ENCODE peak calls at places on chromosomes 4 and X, in six cellular contexts. K, N, P, X, M and O are unnamed samples.

GRCh38 chrX:126770179-126770578 is 49.4 kb upstream of the PRR32 start:
- DNase-seq in K (no peak), N (no peak), P (no peak), X (no peak), M (peak; percentile 7), O (no peak)

GRCh38 chrX:134636859-134637258 is 21.4 kb downstream of the PLAC1 start:
- DNase-seq in K (peak; percentile 44), N (no peak), P (no peak), X (no peak), M (no peak), O (no peak)

GRCh38 chrX:151543706-151544105 is 19.8 kb upstream of the PASD1 start:
- DNase-seq in K (no peak), N (no peak), P (no peak), X (no peak), M (no peak), O (no peak)

GRCh38 chrX:48626401-48627298 is 29.4 kb downstream of the WDR13 start:
- DNase-seq in K (peak; percentile 7), N (no peak), P (no peak), X (no peak), M (no peak), O (no peak)

GRCh38 chrX:72475952-72476668 is 96.5 kb downstream of the HDAC8 start:
- DNase-seq in K (no peak), N (no peak), P (no peak), X (no peak), M (no peak), O (no peak)

GRCh38 chr4:74874785-74875367 is 58.0 kb upstream of the PARM1 start:
- DNase-seq in K (peak; percentile 84), N (peak; percentile 27), P (no peak), X (no peak), M (peak; percentile 29), O (peak; percentile 1)

GRCh38 chr4:62914758-62915157 is 1494.5 kb downstream of the TECRL start:
- DNase-seq in K (no peak), N (no peak), P (no peak), X (no peak), M (no peak), O (no peak)

GRCh38 chr4:8090312-8090711 is 68.3 kb downstream of the ABLIM2 start:
- DNase-seq in K (peak; percentile 35), N (no peak), P (peak; percentile 26), X (no peak), M (no peak), O (no peak)

GRCh38 chr4:74311696-74312313 is 3.5 kb downstream of the EPGN start:
- DNase-seq in K (peak; percentile 62), N (no peak), P (no peak), X (no peak), M (peak; percentile 24), O (no peak)

GRCh38 chr4:36064147-36064546 is 180.2 kb downstream of the ARAP2 start:
- DNase-seq in K (no peak), N (no peak), P (no peak), X (no peak), M (no peak), O (no peak)

GRCh38 chrX:86348669-86349068 is 200.4 kb downstream of the DACH2 start:
- DNase-seq in K (no peak), N (no peak), P (no peak), X (no peak), M (no peak), O (no peak)

GRCh38 chrX:18668059-18668458 is 3.8 kb downstream of the RS1 start:
- DNase-seq in K (no peak), N (no peak), P (no peak), X (no peak), M (no peak), O (no peak)

GRCh38 chr4:126794363-126794762 is 838.4 kb upstream of the INTU start:
- DNase-seq in K (peak; percentile 68), N (no peak), P (no peak), X (no peak), M (no peak), O (no peak)

GRCh38 chr4:116016201-116016600 is 902.8 kb upstream of the NDST4 start:
- DNase-seq in K (peak; percentile 44), N (peak; percentile 81), P (peak; percentile 48), X (no peak), M (no peak), O (no peak)

GRCh38 chrX:129997081-129997480 is 14.6 kb downstream of the BCORL1 start:
- DNase-seq in K (no peak), N (no peak), P (no peak), X (no peak), M (no peak), O (no peak)

GRCh38 chrX:5708209-5708608 is 520.5 kb downstream of the NLGN4X start:
- DNase-seq in K (no peak), N (no peak), P (no peak), X (no peak), M (no peak), O (no peak)

GRCh38 chrX:64894454-64895038 is 81.7 kb downstream of the ZC4H2 start:
- DNase-seq in K (peak; percentile 5), N (peak; percentile 48), P (no peak), X (no peak), M (peak; percentile 35), O (peak; percentile 1)

GRCh38 chr4:7658297-7659204 is 223.8 kb upstream of the PSAPL1 start:
- DNase-seq in K (peak; percentile 79), N (no peak), P (no peak), X (no peak), M (no peak), O (no peak)

GRCh38 chrX:155070975-155071693 is at the start of the genes BRCC3, CMC4 and MTCP1:
- DNase-seq in K (peak; percentile 79), N (peak; percentile 85), P (peak; percentile 91), X (peak; percentile 42), M (peak; percentile 86), O (peak; percentile 76)

GRCh38 chr4:78880874-78881492 is 58.3 kb downstream of the PAQR3 start:
- DNase-seq in K (no peak), N (no peak), P (no peak), X (no peak), M (no peak), O (no peak)

GRCh38 chr4:153222790-153223417 is 18.7 kb downstream of the TRIM2 start:
- DNase-seq in K (peak; percentile 41), N (peak; percentile 62), P (peak; percentile 77), X (peak; percentile 21), M (peak; percentile 73), O (no peak)

GRCh38 chr4:72442715-72443114 is 126.3 kb downstream of the ADAMTS3 start:
- DNase-seq in K (no peak), N (no peak), P (no peak), X (no peak), M (no peak), O (no peak)

GRCh38 chr4:100716416-100716815 is 198.6 kb upstream of the EMCN start:
- DNase-seq in K (no peak), N (no peak), P (no peak), X (no peak), M (no peak), O (no peak)

GRCh38 chr4:6423575-6423974 is 48.8 kb downstream of the PPP2R2C start:
- DNase-seq in K (no peak), N (no peak), P (no peak), X (no peak), M (no peak), O (no peak)

GRCh38 chr4:114509340-114509739 is 89.3 kb upstream of the UGT8 start:
- DNase-seq in K (no peak), N (no peak), P (no peak), X (no peak), M (no peak), O (no peak)

GRCh38 chr4:177405508-177405907 is 36.7 kb downstream of the AGA start:
- DNase-seq in K (no peak), N (no peak), P (no peak), X (no peak), M (no peak), O (no peak)

GRCh38 chr4:42359686-42360085 is 37.6 kb upstream of the SHISA3 start:
- DNase-seq in K (peak; percentile 45), N (no peak), P (no peak), X (no peak), M (no peak), O (no peak)

GRCh38 chr4:124079174-124079780 is 633.3 kb downstream of the ANKRD50 start:
- DNase-seq in K (peak; percentile 66), N (no peak), P (no peak), X (no peak), M (no peak), O (no peak)

GRCh38 chr4:59175588-59175987 is 2024.5 kb upstream of the ADGRL3 start:
- DNase-seq in K (no peak), N (no peak), P (no peak), X (no peak), M (no peak), O (no peak)

GRCh38 chr4:185728886-185729285 is 83.1 kb downstream of the SORBS2 start:
- DNase-seq in K (no peak), N (no peak), P (no peak), X (no peak), M (no peak), O (no peak)

GRCh38 chr4:8916914-8917305 is 45.3 kb upstream of the HMX1 start:
- DNase-seq in K (no peak), N (no peak), P (no peak), X (no peak), M (no peak), O (no peak)

DNA sequence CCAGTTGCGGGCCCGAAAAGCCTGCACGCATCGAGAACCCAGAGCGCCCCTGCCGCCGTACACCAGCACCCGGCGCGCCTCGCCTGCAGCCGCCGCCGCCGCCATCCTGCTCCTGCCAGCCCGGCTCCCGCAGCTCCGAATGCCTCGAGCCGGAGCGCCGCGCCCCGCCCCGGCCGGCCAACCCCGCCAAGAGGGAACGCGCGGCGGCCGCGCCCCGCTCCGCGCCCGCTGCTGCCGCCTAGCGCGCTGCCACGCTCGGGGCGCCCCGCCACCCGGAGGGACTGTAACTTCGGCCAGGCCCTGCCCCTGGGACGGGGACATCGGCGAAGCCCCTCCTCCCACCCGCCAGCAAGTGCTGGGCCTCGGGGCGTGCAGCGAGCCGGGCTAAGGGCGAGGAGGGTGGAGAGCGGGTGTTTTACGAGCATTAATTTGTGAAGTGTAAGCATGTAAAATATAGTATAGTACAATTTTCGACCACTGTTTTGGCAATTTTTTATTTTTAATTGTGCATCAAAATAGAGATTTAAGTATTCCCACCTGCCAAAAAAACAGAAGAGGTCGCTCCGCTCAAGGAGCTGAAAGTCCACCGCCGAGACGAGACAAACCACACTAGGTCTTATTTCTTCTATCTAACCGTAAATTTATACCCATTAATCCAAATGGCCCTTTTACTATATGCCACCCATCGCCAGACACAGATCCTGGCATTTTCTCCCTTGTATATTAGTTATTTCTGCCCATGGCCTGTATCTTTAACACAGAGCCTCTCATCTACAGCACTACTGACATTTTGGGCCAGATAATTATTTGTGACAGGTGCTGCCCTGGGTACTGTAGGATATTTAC is at the start of gene QDPR:
- DNase-seq in K (peak; percentile 50), N (peak; percentile 86), P (peak; percentile 93), X (peak; percentile 40), M (peak; percentile 90), O (peak; percentile 61)
- TF ChIP-seq POLR2A in K (no peak), N (no peak), P (no peak), X (peak; percentile 24), M (peak; percentile 55), O (peak; percentile 56)

GRCh38 chr4:83334425-83335241 is at the start of gene HPSE:
- DNase-seq in K (peak; percentile 21), N (peak; percentile 88), P (peak; percentile 90), X (peak; percentile 64), M (peak; percentile 71), O (peak; percentile 51)
- TF ChIP-seq POLR2A in K (no peak), N (no peak), P (no peak), X (no peak), M (peak; percentile 49), O (no peak)

GRCh38 chr4:184287697-184288255 is 70.1 kb upstream of the ENPP6 start:
- DNase-seq in K (peak; percentile 68), N (peak; percentile 74), P (no peak), X (no peak), M (peak; percentile 51), O (no peak)
- TF ChIP-seq POLR2A in K (no peak), N (no peak), P (no peak), X (no peak), M (no peak), O (no peak)

GRCh38 chrX:52990848-52991247 is 32.5 kb upstream of the FAM156A start:
- DNase-seq in K (peak; percentile 4), N (no peak), P (no peak), X (no peak), M (no peak), O (no peak)
- TF ChIP-seq POLR2A in K (no peak), N (no peak), P (no peak), X (no peak), M (no peak), O (no peak)